ENCODE peak calls at places on chromosomes 6 and 20, in seven cellular contexts. B, R, M, Q, W, N and I are unnamed samples.

GRCh38 chr6:43924222-43924702 is 154.3 kb downstream of the VEGFA start:
- DNase-seq in W (peak; percentile 80), N (no peak), M (peak; percentile 45), R (peak; percentile 37), B (peak; percentile 60), Q (no peak), I (peak; percentile 62)

GRCh38 chr6:137517404-137517803 is 23.2 kb upstream of the OLIG3 start:
- DNase-seq in N (no peak), W (no peak), R (no peak), Q (no peak), M (no peak), B (no peak), I (no peak)

GRCh38 chr6:5525209-5525608 is 263.9 kb downstream of the FARS2 start:
- DNase-seq in Q (no peak), W (peak; percentile 8), R (peak; percentile 45), B (no peak), M (no peak), N (no peak), I (no peak)

GRCh38 chr6:139114741-139115140 is 20.1 kb upstream of the HECA start:
- DNase-seq in N (no peak), M (no peak), W (no peak), R (no peak), Q (no peak), B (no peak), I (no peak)

GRCh38 chr6:138104618-138105213 is 2.5 kb downstream of the PERP start:
- DNase-seq in B (no peak), N (no peak), R (no peak), Q (no peak), M (no peak), W (no peak), I (no peak)

GRCh38 chr6:18545726-18546125 is 158.6 kb downstream of the RNF144B start:
- DNase-seq in N (no peak), R (no peak), B (no peak), M (no peak), W (no peak), Q (no peak), I (no peak)

GRCh38 chr6:137545073-137545472 is 50.9 kb upstream of the OLIG3 start:
- DNase-seq in Q (no peak), B (no peak), N (no peak), W (no peak), M (no peak), R (no peak), I (no peak)

GRCh38 chr6:146444195-146444594 is 99.4 kb upstream of the RAB32 start:
- DNase-seq in M (no peak), N (no peak), W (no peak), Q (no peak), R (no peak), B (no peak), I (no peak)

GRCh38 chr20:1415667-1416468 is 23.0 kb upstream of the FKBP1A start:
- DNase-seq in R (peak; percentile 57), N (no peak), B (no peak), M (no peak), Q (no peak), W (no peak), I (no peak)

GRCh38 chr6:137543114-137543513 is 48.9 kb upstream of the OLIG3 start:
- DNase-seq in W (no peak), R (no peak), N (no peak), B (no peak), Q (no peak), M (no peak), I (no peak)

GRCh38 chr6:26571592-26572296 is 25.0 kb upstream of the ABT1 start:
- DNase-seq in Q (no peak), B (peak; percentile 55), N (peak; percentile 78), R (peak; percentile 49), W (peak; percentile 41), M (no peak), I (peak; percentile 79)

GRCh38 chr6:4606681-4607025 is 169.6 kb upstream of the CDYL start:
- DNase-seq in Q (no peak), N (no peak), R (no peak), M (no peak), W (no peak), B (no peak), I (no peak)

GRCh38 chr6:21109421-21110178 is 484.0 kb upstream of the SOX4 start:
- DNase-seq in B (no peak), Q (no peak), N (no peak), R (no peak), M (no peak), W (no peak), I (no peak)

GRCh38 chr6:109526905-109527628 is 44.0 kb upstream of the ZBTB24 start:
- DNase-seq in B (peak; percentile 26), Q (no peak), W (peak; percentile 30), M (peak; percentile 8), N (peak; percentile 57), R (no peak), I (no peak)

GRCh38 chr6:144265390-144265789 is 19.7 kb upstream of the UTRN start:
- DNase-seq in N (no peak), Q (no peak), M (no peak), W (no peak), B (no peak), R (no peak), I (no peak)

DNA sequence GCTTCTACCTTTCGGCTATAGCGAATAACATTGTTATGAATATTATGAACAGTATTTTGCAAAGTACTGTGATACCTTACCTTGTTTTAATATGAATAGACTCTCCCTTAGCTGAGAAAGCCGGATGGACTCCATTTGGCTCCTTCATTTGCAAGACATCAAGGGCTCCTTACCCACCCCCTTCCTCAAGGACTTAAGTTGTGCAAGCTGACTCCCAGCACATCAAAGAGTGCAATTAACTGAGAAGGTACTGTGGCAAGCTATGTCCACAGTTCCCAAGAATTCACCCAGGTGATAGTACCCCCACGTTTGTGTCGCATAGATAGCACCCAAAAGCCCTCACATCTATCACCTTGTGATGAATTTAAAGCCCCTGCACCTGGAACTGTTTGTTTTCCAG is 11.2 kb downstream of the CST5 start:
- DNase-seq in M (no peak), Q (no peak), W (no peak), R (no peak), N (no peak), B (no peak), I (no peak)
- H3K4me1 ChIP-seq in M (no peaks in the 10 kb centered on the region), Q (no peaks in the 10 kb centered on the region), W (no peaks in the 10 kb centered on the region), R (no peaks in the 10 kb centered on the region), N (no peaks in the 10 kb centered on the region), B (no peaks in the 10 kb centered on the region), I (no peaks in the 10 kb centered on the region)

GRCh38 chr6:7087491-7087979 is 20.2 kb upstream of the RREB1 start:
- DNase-seq in W (no peak), N (no peak), R (no peak), Q (no peak), M (no peak), B (peak; percentile 27), I (no peak)

GRCh38 chr6:7088076-7088742 is 19.6 kb upstream of the RREB1 start:
- DNase-seq in N (no peak), M (no peak), B (no peak), Q (no peak), W (no peak), R (no peak), I (no peak)

GRCh38 chr6:7085911-7086310 is 21.9 kb upstream of the RREB1 start:
- DNase-seq in Q (no peak), R (no peak), B (no peak), W (peak; percentile 70), N (peak; percentile 88), M (no peak), I (no peak)

GRCh38 chr6:7086488-7086887 is 21.3 kb upstream of the RREB1 start:
- DNase-seq in N (no peak), R (peak; percentile 47), Q (no peak), B (no peak), W (no peak), M (no peak), I (peak; percentile 64)

DNA sequence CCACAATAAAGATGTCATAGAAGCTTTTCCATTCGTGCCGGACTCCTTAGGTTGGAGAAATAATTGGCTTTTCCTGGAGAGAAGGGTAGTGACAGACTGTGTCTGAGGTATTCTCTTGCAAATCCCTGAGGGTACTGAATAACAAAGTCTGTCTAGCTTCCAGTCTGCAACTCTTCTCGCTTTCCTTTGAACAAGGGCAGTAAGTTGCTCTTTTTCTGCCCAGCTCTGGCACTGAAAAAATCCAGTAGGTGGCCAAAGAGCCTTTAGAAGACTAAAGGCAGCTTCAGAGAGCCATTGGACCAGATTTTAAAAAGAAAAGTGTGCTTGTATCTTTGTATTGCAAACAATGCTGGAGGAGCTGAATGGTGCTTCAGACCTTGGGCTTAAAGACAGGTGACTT is 20.7 kb upstream of the RREB1 start:
- DNase-seq in Q (no peak), N (no peak), R (no peak), W (no peak), B (no peak), M (no peak), I (no peak)
- H3K4me3 ChIP-seq in Q (peak overlapping the region; percentile 30), N (no peak overlapping the region), R (peak overlapping the region; percentile 7), W (no peak overlapping the region), B (peak overlapping the region; percentile 29), M (peak overlapping the region; percentile 21), I (no peak overlapping the region)

DNA sequence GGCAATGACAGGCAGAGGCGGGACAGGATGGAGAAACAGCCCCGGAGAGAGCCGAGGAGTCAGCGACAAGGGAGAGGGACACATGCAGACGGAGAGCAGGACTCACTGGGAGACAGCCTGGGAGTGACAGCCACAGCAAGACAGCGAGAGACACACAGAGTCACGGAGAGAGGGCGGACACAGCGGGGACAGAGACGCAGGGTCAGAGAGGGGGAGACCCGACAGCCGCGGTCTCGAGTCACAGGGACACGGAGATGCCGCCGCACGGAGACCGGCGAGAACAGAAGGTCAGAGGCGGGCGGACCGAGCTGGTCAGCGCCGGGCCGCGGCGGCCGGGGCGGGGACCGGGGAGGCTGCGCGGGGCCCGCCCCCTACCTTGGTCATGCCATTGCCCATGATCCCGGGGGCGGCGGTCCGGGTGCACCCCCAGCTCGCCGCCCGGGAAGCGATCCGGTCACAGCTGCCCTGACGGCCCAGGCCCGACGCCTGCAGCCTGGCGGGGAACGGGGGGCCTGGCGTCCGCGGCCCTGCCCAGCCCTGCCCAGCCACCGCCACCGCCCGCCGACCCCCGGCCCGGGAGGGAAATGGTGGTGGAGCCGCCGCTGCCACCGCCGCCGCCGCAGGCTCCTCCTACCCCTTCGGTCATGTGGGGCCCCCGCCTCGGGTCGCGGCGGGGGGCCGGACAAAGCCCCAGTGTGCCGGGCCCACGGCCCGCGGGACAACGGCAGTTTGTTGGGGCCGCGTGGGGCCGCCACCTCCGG is at the start of the genes DUSP15 and TTLL9:
- DNase-seq in M (no peak), N (peak; percentile 51), Q (no peak), R (no peak), W (peak; percentile 70), B (no peak), I (peak; percentile 70)
- H3K27ac ChIP-seq in M (no peak within 1 kb of the TSS), N (peak within 1 kb of the TSS; percentile 72), Q (no peak within 1 kb of the TSS), R (no peak within 1 kb of the TSS), W (peak within 1 kb of the TSS; percentile 38), B (no peak within 1 kb of the TSS), I (no peak within 1 kb of the TSS)

DNA sequence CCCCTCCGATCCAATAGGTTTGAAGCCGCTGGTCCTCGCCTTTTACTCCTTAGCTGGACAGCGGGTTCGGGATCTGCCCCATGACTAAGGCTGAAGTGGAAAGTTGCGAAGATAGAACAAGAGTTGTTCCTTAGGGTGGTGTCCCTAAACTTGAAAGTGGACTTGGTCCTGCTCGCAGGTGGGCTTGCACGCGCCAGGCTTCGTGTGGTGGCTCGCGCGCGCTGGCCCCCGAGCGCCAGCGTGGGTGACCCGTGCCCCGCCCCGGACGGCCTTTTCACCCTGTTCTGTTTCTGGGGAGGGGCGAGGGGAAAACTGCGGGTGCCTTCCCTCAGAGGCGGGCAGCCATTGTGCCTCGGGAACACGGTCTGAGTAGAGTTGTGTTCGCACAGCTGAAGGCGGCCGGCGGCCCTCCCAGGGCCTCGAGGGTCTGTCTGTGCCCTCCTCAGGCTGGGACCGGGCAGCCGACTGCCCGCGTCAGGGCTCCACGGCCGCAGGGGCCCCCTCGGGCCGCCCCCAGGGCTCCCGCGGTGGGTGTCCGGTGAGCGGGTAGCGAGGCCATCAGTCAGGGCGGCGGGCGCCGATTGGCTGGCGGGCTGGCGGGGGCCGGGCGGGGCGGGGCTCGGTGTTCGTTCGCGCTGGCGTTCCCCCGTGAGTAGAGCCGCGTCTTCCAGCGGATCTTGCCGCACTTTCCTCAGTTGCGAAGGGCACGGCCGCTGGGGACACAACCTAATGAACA is 33.0 kb downstream of the RREB1 start:
- DNase-seq in N (peak; percentile 88), M (peak; percentile 76), W (peak; percentile 89), B (peak; percentile 86), Q (peak; percentile 28), R (peak; percentile 90), I (peak; percentile 94)
- H3K4me1 ChIP-seq in N (peaks cover 77% of the 10 kb centered on the region), M (peaks cover 79% of the 10 kb centered on the region), W (peaks cover 68% of the 10 kb centered on the region), B (peaks cover 51% of the 10 kb centered on the region), Q (peaks cover 97% of the 10 kb centered on the region), R (peaks cover 93% of the 10 kb centered on the region), I (no peaks in the 10 kb centered on the region)